ENCODE peak calls at places on chromosomes 2 and 18, in four cellular contexts. One of them, this sample, is unnamed.

GRCh38 chr2:172178035-172178434 is 75.3 kb upstream of the DLX2 start:
- DNase-seq in NCI-H1694 treated with DMSO at 0.1 percent for 48 hours: no peak
- DNase-seq in GM03348: peak; percentile 21
- DNase-seq in T-helper 1 cell: no peak
- DNase-seq in this sample: no peak

GRCh38 chr2:153834662-153835061 is 37.1 kb upstream of the GALNT13 start:
- DNase-seq in NCI-H1694 treated with DMSO at 0.1 percent for 48 hours: no peak
- DNase-seq in GM03348: no peak
- DNase-seq in T-helper 1 cell: no peak
- DNase-seq in this sample: no peak

GRCh38 chr2:152186257-152186656 is 10.7 kb upstream of the STAM2 start:
- DNase-seq in NCI-H1694 treated with DMSO at 0.1 percent for 48 hours: no peak
- DNase-seq in GM03348: no peak
- DNase-seq in T-helper 1 cell: no peak
- DNase-seq in this sample: no peak

GRCh38 chr2:200705305-200705985 is 106.3 kb upstream of the BZW1 start:
- DNase-seq in NCI-H1694 treated with DMSO at 0.1 percent for 48 hours: no peak
- DNase-seq in GM03348: no peak
- DNase-seq in T-helper 1 cell: no peak
- DNase-seq in this sample: no peak

GRCh38 chr2:68837164-68837860 is 33.9 kb downstream of the BMP10 start:
- DNase-seq in NCI-H1694 treated with DMSO at 0.1 percent for 48 hours: no peak
- DNase-seq in GM03348: no peak
- DNase-seq in T-helper 1 cell: peak; percentile 62
- DNase-seq in this sample: no peak

GRCh38 chr2:37555457-37555856 is 116.0 kb downstream of the CDC42EP3 start:
- DNase-seq in NCI-H1694 treated with DMSO at 0.1 percent for 48 hours: no peak
- DNase-seq in GM03348: no peak
- DNase-seq in T-helper 1 cell: no peak
- DNase-seq in this sample: no peak

GRCh38 chr2:239953418-239954061 is 71.6 kb downstream of the NDUFA10 start:
- DNase-seq in NCI-H1694 treated with DMSO at 0.1 percent for 48 hours: no peak
- DNase-seq in GM03348: peak; percentile 65
- DNase-seq in T-helper 1 cell: no peak
- DNase-seq in this sample: no peak

GRCh38 chr2:127153691-127154158 is 46.8 kb upstream of the BIN1 start:
- DNase-seq in NCI-H1694 treated with DMSO at 0.1 percent for 48 hours: no peak
- DNase-seq in GM03348: peak; percentile 86
- DNase-seq in T-helper 1 cell: no peak
- DNase-seq in this sample: no peak

GRCh38 chr2:8315766-8316165 is 366.1 kb upstream of the ID2 start:
- DNase-seq in NCI-H1694 treated with DMSO at 0.1 percent for 48 hours: no peak
- DNase-seq in GM03348: peak; percentile 80
- DNase-seq in T-helper 1 cell: no peak
- DNase-seq in this sample: no peak

GRCh38 chr2:177772529-177772928 is 300.0 kb downstream of the PDE11A start:
- DNase-seq in NCI-H1694 treated with DMSO at 0.1 percent for 48 hours: peak; percentile 41
- DNase-seq in GM03348: peak; percentile 43
- DNase-seq in T-helper 1 cell: no peak
- DNase-seq in this sample: no peak

GRCh38 chr18:8657873-8658521 is 47.4 kb upstream of the MTCL1 start:
- DNase-seq in NCI-H1694 treated with DMSO at 0.1 percent for 48 hours: peak; percentile 24
- DNase-seq in GM03348: no peak
- DNase-seq in T-helper 1 cell: no peak
- DNase-seq in this sample: no peak

GRCh38 chr18:10856146-10856545 is 293.2 kb downstream of the PIEZO2 start:
- DNase-seq in NCI-H1694 treated with DMSO at 0.1 percent for 48 hours: no peak
- DNase-seq in GM03348: no peak
- DNase-seq in T-helper 1 cell: no peak
- DNase-seq in this sample: no peak

GRCh38 chr2:126756125-126756524 is 100.2 kb downstream of the GYPC start:
- DNase-seq in NCI-H1694 treated with DMSO at 0.1 percent for 48 hours: no peak
- DNase-seq in GM03348: no peak
- DNase-seq in T-helper 1 cell: no peak
- DNase-seq in this sample: no peak

GRCh38 chr18:11674119-11674518 is 14.9 kb upstream of the GNAL start:
- DNase-seq in NCI-H1694 treated with DMSO at 0.1 percent for 48 hours: no peak
- DNase-seq in GM03348: no peak
- DNase-seq in T-helper 1 cell: no peak
- DNase-seq in this sample: no peak

GRCh38 chr2:120846406-120847095 is 110.9 kb downstream of the GLI2 start:
- DNase-seq in NCI-H1694 treated with DMSO at 0.1 percent for 48 hours: no peak
- DNase-seq in GM03348: no peak
- DNase-seq in T-helper 1 cell: no peak
- DNase-seq in this sample: no peak

This sample was measured in NCI-H2081 treated with DMSO at 0.1 percent for 48 hours.